ENCODE peak calls at places on chromosomes 2 and 18, in five cellular contexts. R is M059J; Z is GM12892; T is activated CD4-positive, alpha-beta T cell treated with anti-CD3 and anti-CD28 coated beads, Interleukin-2, amount 50 U/mL, for 1 hour; S is ELR. P is an unnamed sample.

GRCh38 chr2:215707608-215708007 is 271.7 kb upstream of the FN1 start:
- DNase-seq in Z (no peak), T (no peak), R (no peak), S (no peak), P (no peak)

GRCh38 chr2:189673661-189674373 is 653 bp upstream of the ANKAR start:
- DNase-seq in S (peak), T (no peak), R (peak), Z (no peak), P (no peak)

GRCh38 chr2:237327191-237327590 is 86.8 kb downstream of the COL6A3 start:
- DNase-seq in T (no peak), R (no peak), S (no peak), Z (no peak), P (no peak)

GRCh38 chr2:56077352-56077915 is 106.4 kb upstream of the CCDC85A start:
- DNase-seq in S (peak), R (peak), Z (no peak), T (no peak), P (peak)

GRCh38 chr2:68027959-68028358 is 34.8 kb downstream of the C1D start:
- DNase-seq in T (no peak), S (peak), R (peak), Z (no peak), P (no peak)

GRCh38 chr18:10406172-10406663 is 48.2 kb upstream of the APCDD1 start:
- DNase-seq in S (no peak), Z (no peak), R (no peak), T (no peak), P (no peak)

GRCh38 chr2:159635006-159635746 is 18.8 kb upstream of the BAZ2B start:
- DNase-seq in R (no peak), T (no peak), S (no peak), Z (no peak), P (no peak)

GRCh38 chr2:63436488-63436887 is 151.8 kb downstream of the WDPCP start:
- DNase-seq in Z (no peak), S (no peak), T (no peak), R (no peak), P (no peak)

GRCh38 chr18:69874058-69874457 is 73.6 kb downstream of the CD226 start:
- DNase-seq in T (no peak), Z (no peak), R (peak), S (peak), P (peak)

GRCh38 chr2:186503827-186504606 is 18.0 kb downstream of the ZC3H15 start:
- DNase-seq in S (peak), Z (no peak), R (peak), T (no peak), P (peak)

GRCh38 chr2:66682476-66682875 is 247.6 kb downstream of the MEIS1 start:
- DNase-seq in Z (no peak), T (no peak), S (no peak), R (no peak), P (no peak)

GRCh38 chr2:10283106-10284062 is 19.3 kb upstream of the HPCAL1 start:
- DNase-seq in S (peak), T (no peak), Z (no peak), R (peak), P (peak)

GRCh38 chr18:63681449-63682381 is 20.0 kb upstream of the SERPINB3 start:
- DNase-seq in T (no peak), R (no peak), Z (no peak), S (no peak), P (no peak)

GRCh38 chr18:46677609-46678470 is 20.8 kb upstream of the LOXHD1 start:
- DNase-seq in S (peak), T (no peak), R (peak), Z (no peak), P (peak)

GRCh38 chr2:237875234-237876055 is 16.0 kb downstream of the RAMP1 start:
- DNase-seq in Z (no peak), S (no peak), R (no peak), T (no peak), P (no peak)

GRCh38 chr18:58586269-58586668 is 42.6 kb downstream of the ALPK2 start:
- DNase-seq in R (no peak), Z (no peak), T (no peak), S (no peak), P (no peak)

GRCh38 chr2:10434885-10435419 is 13.2 kb downstream of the ODC1 start:
- DNase-seq in T (peak), Z (peak), R (peak), S (peak), P (peak)

GRCh38 chr18:55953326-55953725 is 365.3 kb upstream of the TCF4 start:
- DNase-seq in R (no peak), T (no peak), Z (no peak), S (no peak), P (no peak)

GRCh38 chr2:172398444-172398843 is 28.9 kb upstream of the ITGA6 start:
- DNase-seq in T (no peak), S (no peak), Z (no peak), R (no peak), P (no peak)

GRCh38 chr2:37686792-37687595 is 15.6 kb upstream of the CDC42EP3 start:
- DNase-seq in S (no peak), T (no peak), R (peak), Z (no peak), P (no peak)

GRCh38 chr2:228901531-228901930 is 369.6 kb downstream of the PID1 start:
- DNase-seq in Z (no peak), T (no peak), S (no peak), R (no peak), P (no peak)

GRCh38 chr18:39661856-39662366 is 2096.3 kb upstream of the CELF4 start:
- DNase-seq in S (no peak), Z (no peak), R (no peak), T (no peak), P (no peak)

GRCh38 chr2:165114345-165114943 is 89.4 kb downstream of the SCN3A start:
- DNase-seq in Z (no peak), R (peak), T (no peak), S (peak), P (peak)

GRCh38 chr2:151119377-151119776 is 142.3 kb downstream of the RBM43 start:
- DNase-seq in R (no peak), T (no peak), S (no peak), Z (no peak), P (no peak)

GRCh38 chr2:240648650-240649275 is 23.5 kb downstream of the GPR35 start:
- DNase-seq in R (no peak), T (no peak), Z (peak), S (no peak), P (no peak)

GRCh38 chr18:26655614-26656400 is 107.5 kb upstream of the KCTD1 start:
- DNase-seq in T (no peak), S (peak), R (peak), Z (no peak), P (peak)

GRCh38 chr2:132489150-132489549 is 72.5 kb downstream of the GPR39 start:
- DNase-seq in R (no peak), T (no peak), S (peak), Z (no peak), P (no peak)

GRCh38 chr2:222399038-222399783 is 25.1 kb upstream of the SGPP2 start:
- DNase-seq in R (no peak), T (no peak), Z (no peak), S (no peak), P (no peak)

GRCh38 chr2:145158051-145158586 is 638.2 kb upstream of the ZEB2 start:
- DNase-seq in R (peak), S (peak), T (no peak), Z (no peak), P (peak)

GRCh38 chr2:14621114-14621513 is 11.4 kb upstream of the LRATD1 start:
- DNase-seq in T (no peak), S (peak), R (peak), Z (no peak), P (no peak)

GRCh38 chr2:120864981-120865380 is 129.3 kb downstream of the GLI2 start:
- DNase-seq in Z (no peak), T (no peak), S (peak), R (peak), P (peak)

GRCh38 chr2:106098081-106098480 is 96.0 kb downstream of the UXS1 start:
- DNase-seq in T (no peak), S (peak), Z (no peak), R (no peak), P (peak)

GRCh38 chr2:73243884-73244570 is 9.9 kb downstream of the CCT7 start:
- DNase-seq in S (peak), T (no peak), R (peak), Z (no peak), P (peak)

P was measured in HT1080.